ENCODE peak calls at places on chromosomes 7 and 10, in four cellular contexts. J is HepG2, F is HEK293T, N is GM12878. W is an unnamed sample.

GRCh38 chr7:122412886-122413285 is 108.3 kb upstream of the FEZF1 start:
- DNase-seq in J (no peak), F (no peak), N (no peak), W (no peak)

GRCh38 chr7:154914580-154915380 is 88.1 kb downstream of the PAXIP1 start:
- DNase-seq in J (no peak), F (no peak), N (no peak), W (no peak)

GRCh38 chr7:101945034-101945758 is 127.8 kb downstream of the CUX1 start:
- DNase-seq in J (no peak), F (no peak), N (no peak), W (no peak)

GRCh38 chr7:33726582-33726981 is 178.8 kb upstream of the BMPER start:
- DNase-seq in J (no peak), F (no peak), N (no peak), W (no peak)

GRCh38 chr10:49521062-49521461 is 17.9 kb downstream of the ERCC6 start:
- DNase-seq in J (no peak), F (no peak), N (no peak), W (no peak)

GRCh38 chr10:75234683-75235374 is 928 bp downstream of the COMTD1 start:
- DNase-seq in J (no peak), F (no peak), N (no peak), W (peak)

GRCh38 chr10:8150401-8150905 is 96.0 kb downstream of the GATA3 start:
- DNase-seq in J (no peak), F (no peak), N (no peak), W (no peak)

GRCh38 chr10:62380002-62380401 is 5.8 kb downstream of the ZNF365 start:
- DNase-seq in J (peak), F (no peak), N (no peak), W (no peak)

GRCh38 chr10:63681965-63682704 is 160.9 kb downstream of the REEP3 start:
- DNase-seq in J (no peak), F (no peak), N (no peak), W (no peak)
- TF ChIP-seq FOXK2 in J (no peak), F (no peak), N (no peak), W (no peak)

DNA sequence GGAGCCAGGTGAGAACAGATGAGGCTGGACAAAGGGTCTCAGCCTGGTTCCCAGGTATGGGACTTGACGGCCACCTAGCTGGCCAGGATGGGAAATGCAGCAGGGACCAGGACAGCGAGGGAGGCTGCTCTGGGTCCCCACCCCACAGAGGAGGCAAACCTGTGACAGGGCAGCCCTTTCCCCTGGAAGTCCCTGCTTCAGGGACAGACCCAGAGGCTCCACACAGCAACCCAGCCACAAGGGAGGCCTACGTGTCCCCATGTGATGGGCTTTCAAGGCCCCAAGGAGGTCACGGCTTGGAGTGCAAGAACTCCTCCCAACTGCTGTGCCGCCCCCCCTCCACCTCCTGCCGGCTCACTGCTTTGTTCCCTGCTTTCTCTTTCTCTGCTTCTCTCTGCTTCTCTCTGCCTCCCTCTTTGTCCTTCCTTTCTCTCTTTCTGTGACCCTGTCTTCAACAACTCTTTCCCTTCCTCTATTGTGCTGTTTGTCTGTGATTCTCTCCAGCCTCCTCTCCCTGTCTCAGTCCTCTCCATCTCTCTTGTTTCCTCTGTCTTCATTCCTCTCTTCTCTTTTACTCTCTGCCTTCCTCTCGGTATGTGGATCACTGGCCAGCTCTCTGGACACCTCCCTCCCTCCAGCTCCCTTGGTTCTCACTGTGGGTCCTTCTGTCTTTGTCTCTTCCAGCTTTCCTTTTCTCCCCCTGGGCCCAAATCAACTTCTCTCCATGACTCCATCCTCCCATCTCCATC is 9.6 kb upstream of the EIF5AL1 start:
- DNase-seq in J (peak), F (peak), N (no peak), W (peak)
- TF ChIP-seq FOXK2 in J (no peak), F (no peak), N (no peak), W (no peak)

GRCh38 chr10:89395141-89395540 is 2.7 kb downstream of the IFIT1 start:
- DNase-seq in J (no peak), F (no peak), N (no peak), W (no peak)

GRCh38 chr10:89393898-89394297 is 1.5 kb downstream of the IFIT1 start:
- DNase-seq in J (no peak), F (no peak), N (no peak), W (no peak)

GRCh38 chr10:89391882-89392756 is at the start of gene IFIT1:
- DNase-seq in J (peak), F (peak), N (peak), W (peak)

GRCh38 chr10:89390875-89391576 is 1.4 kb upstream of the IFIT1 start:
- DNase-seq in J (no peak), F (no peak), N (no peak), W (no peak)

DNA sequence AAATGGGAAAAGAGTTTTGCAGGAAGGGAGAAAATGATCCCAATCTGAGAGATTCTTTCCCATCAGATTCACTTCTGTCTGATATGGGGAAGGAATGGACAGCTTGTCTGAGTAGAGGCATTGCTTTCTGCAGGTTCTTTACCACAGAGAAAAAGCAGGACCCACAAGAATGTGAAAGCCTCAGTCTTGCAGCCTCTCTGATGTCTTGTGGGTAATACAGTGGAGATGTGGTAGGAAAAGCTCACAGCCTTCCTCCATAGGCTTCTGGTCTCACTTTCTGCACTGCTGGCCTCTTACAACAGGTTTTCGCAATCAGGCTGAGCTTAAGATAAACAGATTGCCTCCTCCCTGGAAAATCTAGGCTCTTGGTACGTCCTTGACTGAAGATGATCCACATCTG is 551 bp downstream of the IFIT1 start:
- DNase-seq in J (no peak), F (no peak), N (no peak), W (no peak)
- TF ChIP-seq FOXK2 in J (no peak), F (no peak), N (no peak), W (no peak)

GRCh38 chr7:151235091-151235787 is 3.0 kb downstream of the CHPF2 start:
- DNase-seq in J (no peak), F (no peak), N (no peak), W (no peak)
- TF ChIP-seq FOXK2 in J (no peak), F (no peak), N (no peak), W (no peak)

W was measured in K562.